ENCODE peak calls at places on chromosome 12, in four cellular contexts. H is HepG2, C is GM12878, S is K562. B is an unnamed sample.

GRCh38 chr12:57240069-57240921 is 10.7 kb downstream of the STAC3 start:
- DNase-seq in H (no peak), S (peak; percentile 74), C (no peak), B (peak; percentile 80)

GRCh38 chr12:12985817-12986408 is 14.2 kb downstream of the HEBP1 start:
- DNase-seq in C (no peak), H (peak; percentile 11), S (peak; percentile 35), B (peak; percentile 31)

GRCh38 chr12:41795910-41796309 is 348.8 kb downstream of the GXYLT1 start:
- DNase-seq in H (no peak), S (no peak), C (no peak), B (peak; percentile 13)

GRCh38 chr12:69834147-69834546 is 9.1 kb downstream of the MYRFL start:
- DNase-seq in H (no peak), C (no peak), S (no peak), B (no peak)

GRCh38 chr12:58268080-58268479 is 326.7 kb downstream of the ATP23 start:
- DNase-seq in H (no peak), S (no peak), C (no peak), B (no peak)

GRCh38 chr12:2376855-2377657 is 324.3 kb downstream of the CACNA1C start:
- DNase-seq in S (no peak), C (no peak), H (no peak), B (no peak)

GRCh38 chr12:67645126-67645525 is 3.4 kb upstream of the DYRK2 start:
- DNase-seq in S (no peak), C (no peak), H (no peak), B (no peak)

GRCh38 chr12:113697646-113698504 is 226.2 kb upstream of the LHX5 start:
- DNase-seq in H (no peak), C (no peak), S (no peak), B (peak; percentile 59)

GRCh38 chr12:1553987-1554982 is 40.1 kb downstream of the FBXL14 start:
- DNase-seq in C (peak; percentile 94), H (no peak), S (no peak), B (no peak)

GRCh38 chr12:51388066-51388799 is 3.0 kb downstream of the GALNT6 start:
- DNase-seq in S (peak; percentile 61), H (no peak), C (no peak), B (peak; percentile 83)

GRCh38 chr12:13039557-13039956 is 4.6 kb upstream of the FAM234B start:
- DNase-seq in S (no peak), H (no peak), C (no peak), B (no peak)

GRCh38 chr12:52243774-52244614 is 11.0 kb downstream of the KRT7 start:
- DNase-seq in H (peak; percentile 13), C (peak; percentile 66), S (no peak), B (peak; percentile 60)

GRCh38 chr12:54166543-54167499 is 22.0 kb downstream of the SMUG1 start:
- DNase-seq in S (no peak), C (no peak), H (no peak), B (peak; percentile 58)

GRCh38 chr12:57939291-57939690 is 2.1 kb upstream of the ATP23 start:
- DNase-seq in C (no peak), S (no peak), H (no peak), B (no peak)

GRCh38 chr12:124518051-124518932 is 49.1 kb downstream of the NCOR2 start:
- DNase-seq in C (no peak), H (peak; percentile 93), S (no peak), B (peak; percentile 90)

GRCh38 chr12:121365416-121366062 is 13.3 kb upstream of the ANAPC5 start:
- DNase-seq in C (no peak), S (no peak), H (no peak), B (peak; percentile 16)

GRCh38 chr12:29416748-29417147 is 35.8 kb upstream of the ERGIC2 start:
- DNase-seq in H (no peak), S (no peak), C (no peak), B (no peak)
- TF ChIP-seq NFIC in H (no peak), S (no peak), C (no peak), B (no peak)

GRCh38 chr12:5395443-5396401 is 36.2 kb upstream of the NTF3 start:
- DNase-seq in S (no peak), H (no peak), C (no peak), B (no peak)
- TF ChIP-seq NFIC in S (no peak), H (no peak), C (no peak), B (no peak)

DNA sequence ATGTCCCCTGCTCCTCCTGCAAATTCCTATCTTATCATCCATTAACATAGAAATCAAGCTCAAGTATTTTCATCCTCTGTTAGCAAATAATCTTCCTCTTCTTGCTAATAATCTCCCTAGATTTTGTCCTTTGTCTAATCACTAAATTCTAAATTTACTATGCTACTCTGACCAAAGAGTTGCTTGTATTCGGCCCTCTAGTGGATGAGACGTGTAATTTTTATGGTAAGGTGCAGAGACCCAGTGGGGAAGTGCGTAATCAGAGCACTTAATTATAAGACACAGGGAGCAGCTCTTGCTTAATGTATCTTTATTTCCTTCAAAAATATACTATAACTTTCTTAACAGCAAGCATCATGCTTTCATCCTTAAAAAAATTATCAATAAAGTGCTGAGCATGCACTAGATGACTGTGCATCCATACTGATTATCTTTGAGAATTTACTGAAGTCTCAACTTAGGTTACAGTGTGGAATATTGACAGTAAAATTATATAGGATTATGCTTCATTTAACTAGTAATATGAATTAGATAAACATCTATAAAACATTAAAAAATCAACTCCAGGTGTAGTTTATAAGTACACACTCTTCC is 212.6 kb downstream of the SLC16A7 start:
- DNase-seq in S (peak; percentile 22), H (peak; percentile 11), C (no peak), B (peak; percentile 43)
- TF ChIP-seq NFIC in S (no peak), H (no peak), C (no peak), B (no peak)

DNA sequence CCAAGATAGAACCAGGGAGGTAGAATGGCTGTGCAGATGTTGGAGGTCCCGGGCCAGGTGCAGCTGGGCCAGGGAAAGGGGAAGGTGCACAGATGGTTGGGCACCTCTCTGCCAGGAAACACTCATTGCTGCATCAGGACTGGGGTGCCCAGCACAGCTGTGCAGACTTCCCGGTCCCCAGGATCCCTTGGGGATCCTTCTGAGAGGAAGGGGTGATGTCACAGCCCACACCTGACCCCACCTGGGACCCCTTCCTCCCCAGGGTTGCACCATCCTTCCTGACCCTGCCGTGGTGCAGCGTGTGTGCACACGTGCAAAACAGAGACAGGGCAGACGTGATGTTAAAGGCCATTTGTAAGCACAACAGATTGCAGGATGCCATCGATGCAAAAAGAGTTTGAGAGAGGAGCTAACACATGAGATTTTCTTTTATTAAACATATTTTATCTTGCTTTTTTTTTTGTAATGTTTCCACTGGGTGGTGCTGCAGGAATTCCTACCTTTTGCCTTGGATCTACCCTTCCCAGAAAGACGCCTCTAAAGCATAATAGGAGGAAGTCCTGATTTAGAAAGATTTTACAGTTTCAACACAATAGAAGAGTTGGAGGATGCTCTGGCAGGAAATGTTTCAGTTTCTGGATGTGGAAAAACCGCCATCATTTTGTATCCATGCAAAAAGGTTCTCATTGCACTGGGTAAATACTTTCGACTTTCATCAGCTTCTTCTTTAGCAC is 14.8 kb downstream of the ELK3 start:
- DNase-seq in C (no peak), H (no peak), S (no peak), B (no peak)
- TF ChIP-seq NFIC in C (no peak), H (no peak), S (no peak), B (no peak)

B was measured in SK-N-SH.